ENCODE peak calls at places on chromosome 16, in seven cellular contexts. N, I, D, T, G, H and B are unnamed samples. For H3K9me3, the result is how much of the 10 kb centered on the place peaks cover.

GRCh38 chr16:12146966-12147365 is 170.4 kb downstream of the SNX29 start:
- DNase-seq in I (no peak), G (no peak), D (no peak), N (no peak), H (no peak), T (no peak), B (no peak)

GRCh38 chr16:89383095-89384003 is 107.0 kb downstream of the ANKRD11 start:
- DNase-seq in H (peak), G (no peak), N (peak), T (no peak), I (peak), D (peak), B (peak)

GRCh38 chr16:56869513-56870270 is 4.7 kb downstream of the SLC12A3 start:
- DNase-seq in T (peak), G (no peak), N (no peak), H (no peak), D (peak), I (no peak), B (no peak)

GRCh38 chr16:88883946-88884345 is 17.5 kb upstream of the PABPN1L start:
- DNase-seq in G (no peak), N (no peak), D (no peak), I (no peak), H (no peak), T (no peak), B (no peak)

GRCh38 chr16:49019081-49019633 is 262.5 kb downstream of the CBLN1 start:
- DNase-seq in N (no peak), H (peak), D (peak), I (peak), T (no peak), G (no peak), B (no peak)

GRCh38 chr16:68257906-68258800 is 6.2 kb upstream of the SLC7A6 start:
- DNase-seq in G (no peak), T (no peak), N (no peak), H (peak), D (no peak), I (peak), B (peak)

GRCh38 chr16:72216767-72217166 is 44.8 kb upstream of the PMFBP1 start:
- DNase-seq in G (no peak), T (no peak), H (no peak), D (no peak), N (no peak), I (no peak), B (no peak)

GRCh38 chr16:78227855-78228254 is 128.4 kb downstream of the WWOX start:
- DNase-seq in I (no peak), N (no peak), H (no peak), G (no peak), T (no peak), D (peak), B (no peak)

GRCh38 chr16:53511403-53512280 is 8.6 kb upstream of the AKTIP start:
- DNase-seq in G (peak), T (no peak), N (peak), D (no peak), H (no peak), I (no peak), B (no peak)

GRCh38 chr16:78184554-78185183 is 85.2 kb downstream of the WWOX start:
- DNase-seq in I (peak), H (no peak), N (no peak), G (no peak), T (no peak), D (no peak), B (no peak)

GRCh38 chr16:22240023-22240697 is 34.1 kb downstream of the EEF2K start:
- DNase-seq in G (no peak), D (no peak), I (peak), H (no peak), N (no peak), T (no peak), B (no peak)

GRCh38 chr16:84021488-84021887 is 21.1 kb downstream of the SLC38A8 start:
- DNase-seq in D (no peak), N (no peak), I (no peak), H (no peak), G (no peak), T (no peak), B (no peak)

GRCh38 chr16:84015399-84015798 is 27.2 kb downstream of the SLC38A8 start:
- DNase-seq in N (no peak), D (no peak), T (no peak), H (no peak), I (no peak), G (no peak), B (no peak)

GRCh38 chr16:84020353-84020752 is 22.2 kb downstream of the SLC38A8 start:
- DNase-seq in T (no peak), N (no peak), I (no peak), G (no peak), D (no peak), H (no peak), B (no peak)

GRCh38 chr16:84016477-84016876 is 26.1 kb downstream of the SLC38A8 start:
- DNase-seq in I (no peak), G (no peak), H (no peak), T (no peak), N (no peak), D (no peak), B (no peak)

DNA sequence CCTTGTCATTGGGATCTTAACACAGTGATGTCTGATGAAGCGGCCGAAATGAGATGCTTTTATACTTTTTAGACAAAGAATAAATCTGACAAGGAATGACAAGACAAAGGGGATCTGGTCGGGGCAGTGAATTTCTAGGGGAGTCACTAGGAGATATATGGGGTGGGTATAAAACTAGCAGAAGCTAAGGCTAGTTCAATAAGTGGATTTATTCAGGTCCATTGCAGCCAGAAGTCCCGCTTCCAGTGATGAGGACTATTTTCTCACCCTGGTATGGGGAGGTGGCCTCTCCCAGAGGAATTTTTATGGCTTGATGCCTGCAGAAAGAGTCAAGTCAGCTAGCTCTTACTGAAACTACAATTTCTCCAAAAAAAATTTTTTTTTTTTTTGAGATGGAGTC is 23.9 kb downstream of the SLC38A8 start:
- DNase-seq in G (no peak), N (no peak), H (no peak), I (no peak), T (no peak), D (no peak), B (no peak)
- H3K9me3 ChIP-seq in G (under half), N (under half), H (under half), I (under half), T (under half), D (under half), B (under half)

GRCh38 chr16:35203636-35204035 is 1744.2 kb downstream of the TP53TG3F start:
- DNase-seq in G (no peak), N (no peak), I (no peak), D (no peak), T (no peak), H (no peak), B (no peak)
- H3K9me3 ChIP-seq in G (under half), N (under half), I (under half), D (half or more), T (under half), H (under half), B (under half)

GRCh38 chr16:35152067-35152627 is 1692.7 kb downstream of the TP53TG3F start:
- DNase-seq in H (no peak), N (no peak), I (no peak), T (no peak), D (no peak), G (no peak), B (no peak)

GRCh38 chr16:35148748-35149147 is 1689.3 kb downstream of the TP53TG3F start:
- DNase-seq in G (no peak), N (no peak), D (no peak), H (no peak), T (no peak), I (no peak), B (no peak)

GRCh38 chr16:35147556-35148504 is 1688.4 kb downstream of the TP53TG3F start:
- DNase-seq in H (no peak), N (no peak), G (no peak), I (no peak), T (no peak), D (no peak), B (no peak)

GRCh38 chr16:35150805-35151312 is 1691.4 kb downstream of the TP53TG3F start:
- DNase-seq in T (no peak), N (no peak), G (no peak), I (no peak), H (no peak), D (no peak), B (no peak)

GRCh38 chr16:35149550-35149949 is 1690.1 kb downstream of the TP53TG3F start:
- DNase-seq in T (no peak), G (no peak), D (no peak), N (no peak), H (no peak), I (no peak), B (no peak)
- H3K9me3 ChIP-seq in T (under half), G (under half), D (half or more), N (under half), H (under half), I (under half), B (under half)

DNA sequence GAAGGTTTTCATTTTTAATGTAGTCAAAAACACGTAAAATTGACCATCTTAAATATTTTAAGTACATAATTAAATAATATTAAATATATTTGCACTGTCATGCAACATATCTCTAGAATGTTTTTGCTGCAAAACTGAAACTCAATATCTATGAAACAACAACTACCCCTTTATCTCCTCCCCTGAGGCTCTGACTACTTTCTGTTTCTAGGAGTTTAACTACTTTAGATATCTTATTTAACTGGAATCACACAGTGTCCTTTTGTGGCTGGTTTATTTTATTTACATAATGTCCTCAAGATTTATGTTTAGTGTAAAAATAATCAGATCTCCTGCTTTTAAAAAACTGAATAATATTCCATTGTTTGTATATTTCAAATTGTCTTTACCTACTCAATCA is 2003.9 kb downstream of the TP53TG3F start:
- DNase-seq in D (no peak), G (no peak), H (no peak), I (no peak), T (no peak), N (no peak), B (no peak)
- H3K9me3 ChIP-seq in D (half or more), G (under half), H (under half), I (under half), T (under half), N (under half), B (under half)

DNA sequence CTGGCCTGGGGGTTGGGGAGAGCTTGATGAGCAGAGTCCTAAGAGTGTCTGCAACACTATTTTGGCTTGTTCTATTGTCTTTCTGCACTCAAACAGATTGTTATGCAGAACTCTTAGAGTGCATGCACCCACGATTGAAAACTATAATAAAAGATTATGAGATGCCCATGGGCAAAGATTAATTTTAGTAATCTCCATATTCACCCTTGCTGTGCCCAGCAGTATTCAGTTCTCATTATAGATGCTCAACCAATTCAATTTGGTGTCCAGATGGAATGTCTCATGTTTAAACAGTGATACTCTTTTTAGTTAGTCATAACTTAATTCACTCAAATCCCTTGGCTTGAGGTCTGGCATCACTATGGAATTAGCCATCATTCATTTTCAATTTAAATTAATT is 952.5 kb downstream of the CDH8 start:
- DNase-seq in G (no peak), D (no peak), T (no peak), N (no peak), I (no peak), H (no peak), B (no peak)
- H3K9me3 ChIP-seq in G (under half), D (under half), T (under half), N (under half), I (under half), H (under half), B (under half)

GRCh38 chr16:10373556-10373955 is 12.3 kb upstream of the ATF7IP2 start:
- DNase-seq in D (no peak), G (no peak), N (no peak), T (no peak), H (no peak), I (no peak), B (no peak)
- H3K9me3 ChIP-seq in D (under half), G (under half), N (under half), T (under half), H (under half), I (under half), B (under half)

DNA sequence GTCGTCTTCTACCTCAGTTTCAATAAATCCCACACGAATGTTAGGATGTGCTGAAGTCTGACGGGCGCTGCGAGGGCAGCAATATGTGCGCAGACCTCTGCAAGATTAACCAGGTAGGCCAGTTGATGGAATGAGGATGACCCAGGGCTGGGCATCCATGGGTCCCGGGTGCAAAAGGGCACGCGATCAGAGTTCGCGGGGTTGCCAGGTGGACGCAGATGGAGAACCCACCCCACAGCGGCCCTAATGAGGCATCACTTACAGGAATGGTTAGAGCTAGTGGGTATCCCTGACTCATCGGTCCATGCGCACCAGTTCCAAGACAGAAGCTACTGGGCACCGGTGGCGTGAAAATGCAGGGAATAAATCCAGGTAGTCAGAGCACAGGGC is 2116.0 kb downstream of the TP53TG3F start:
- DNase-seq in G (no peak), D (no peak), T (no peak), I (no peak), H (no peak), N (no peak), B (no peak)
- H3K9me3 ChIP-seq in G (under half), D (half or more), T (under half), I (under half), H (under half), N (under half), B (under half)

GRCh38 chr16:59067207-59067606 is 333.1 kb upstream of the GOT2 start:
- DNase-seq in H (no peak), I (peak), D (no peak), T (no peak), N (no peak), G (no peak), B (no peak)
- H3K9me3 ChIP-seq in H (under half), I (under half), D (under half), T (under half), N (under half), G (under half), B (under half)